ENCODE peak calls at places on chromosomes 3 and 15, in eight cellular contexts. Y is HCT116, H is stomach, I is Panc1, X is transverse colon, J is H1, M is sigmoid colon, R is suprapubic skin. W is an unnamed sample.

GRCh38 chr3:143957447-143957846 is 14.2 kb upstream of the DIPK2A start:
- DNase-seq in Y (no peak), H (no peak), I (no peak), X (no peak), J (no peak), M (no peak), R (no peak), W (no peak)

GRCh38 chr3:160860346-160860745 is 104.3 kb downstream of the PPM1L start:
- DNase-seq in Y (no peak), H (no peak), I (no peak), X (no peak), J (no peak), M (no peak), R (no peak), W (no peak)

GRCh38 chr15:99474981-99475753 is 90.6 kb upstream of the MEF2A start:
- DNase-seq in Y (no peak), H (no peak), I (no peak), X (no peak), J (no peak), M (peak), R (no peak), W (no peak)

GRCh38 chr3:17050051-17050450 is 165.3 kb downstream of the PLCL2 start:
- DNase-seq in Y (no peak), H (no peak), I (no peak), X (no peak), J (no peak), M (no peak), R (no peak), W (no peak)

GRCh38 chr3:50268703-50269451 is at the start of gene SEMA3B:
- DNase-seq in Y (no peak), H (peak), I (no peak), X (peak), J (no peak), M (peak), R (peak), W (no peak)

GRCh38 chr3:54535619-54536018 is 392.2 kb downstream of the LRTM1 start:
- DNase-seq in Y (no peak), H (no peak), I (no peak), X (no peak), J (no peak), M (no peak), R (no peak), W (no peak)

GRCh38 chr15:85172846-85173490 is 191.3 kb downstream of the PDE8A start:
- DNase-seq in Y (no peak), H (no peak), I (no peak), X (no peak), J (no peak), M (no peak), R (no peak), W (no peak)

GRCh38 chr3:123085293-123085949 is 18.6 kb downstream of the PDIA5 start:
- DNase-seq in Y (no peak), H (no peak), I (no peak), X (no peak), J (no peak), M (no peak), R (no peak), W (no peak)

GRCh38 chr3:84960581-84960980 is 1.8 kb downstream of the CADM2 start:
- DNase-seq in Y (no peak), H (no peak), I (no peak), X (no peak), J (no peak), M (no peak), R (no peak), W (no peak)

GRCh38 chr3:37248179-37248578 is 73.8 kb upstream of the LRRFIP2 start:
- DNase-seq in Y (no peak), H (no peak), I (no peak), X (no peak), J (no peak), M (no peak), R (no peak), W (no peak)

GRCh38 chr15:34773013-34773412 is 18.2 kb upstream of the GJD2 start:
- DNase-seq in Y (no peak), H (no peak), I (no peak), X (no peak), J (no peak), M (no peak), R (no peak), W (no peak)

GRCh38 chr3:171959532-171960044 is 79.8 kb upstream of the FNDC3B start:
- DNase-seq in Y (no peak), H (no peak), I (no peak), X (peak), J (no peak), M (no peak), R (no peak), W (no peak)

GRCh38 chr15:42138968-42139386 is 17.5 kb downstream of the PLA2G4F start:
- DNase-seq in Y (no peak), H (peak), I (no peak), X (peak), J (no peak), M (peak), R (peak), W (no peak)

GRCh38 chr3:118986734-118987133 is 47.9 kb downstream of the IGSF11 start:
- DNase-seq in Y (no peak), H (no peak), I (no peak), X (no peak), J (no peak), M (no peak), R (no peak), W (no peak)

GRCh38 chr3:43620953-43621405 is 832 bp downstream of the ANO10 start:
- DNase-seq in Y (no peak), H (no peak), I (no peak), X (no peak), J (no peak), M (no peak), R (no peak), W (no peak)

GRCh38 chr3:110413807-110414748 is 657.5 kb upstream of the NECTIN3 start:
- DNase-seq in Y (no peak), H (no peak), I (no peak), X (no peak), J (no peak), M (no peak), R (no peak), W (no peak)

GRCh38 chr15:80183886-80184285 is 31.1 kb downstream of the FAH start:
- DNase-seq in Y (no peak), H (no peak), I (no peak), X (no peak), J (no peak), M (no peak), R (no peak), W (no peak)

GRCh38 chr15:66883322-66883911 is 181.4 kb downstream of the SMAD6 start:
- DNase-seq in Y (peak), H (peak), I (peak), X (peak), J (peak), M (peak), R (peak), W (peak)

GRCh38 chr3:8856721-8857120 is 87.3 kb upstream of the OXTR start:
- DNase-seq in Y (no peak), H (no peak), I (no peak), X (no peak), J (no peak), M (no peak), R (no peak), W (no peak)

GRCh38 chr3:12931273-12931905 is 90.0 kb upstream of the RPL32 start:
- DNase-seq in Y (no peak), H (no peak), I (no peak), X (no peak), J (no peak), M (no peak), R (no peak), W (no peak)

GRCh38 chr15:94059188-94059587 is 172.2 kb upstream of the MCTP2 start:
- DNase-seq in Y (no peak), H (no peak), I (no peak), X (no peak), J (no peak), M (no peak), R (no peak), W (no peak)

GRCh38 chr3:53232641-53233377 is 23.0 kb downstream of the TKT start:
- DNase-seq in Y (no peak), H (no peak), I (no peak), X (no peak), J (no peak), M (no peak), R (no peak), W (no peak)

GRCh38 chr15:89299896-89300295 is 34.7 kb downstream of the POLG start:
- DNase-seq in Y (peak), H (no peak), I (no peak), X (no peak), J (no peak), M (no peak), R (no peak), W (no peak)

GRCh38 chr3:127770671-127771370 is 51.5 kb downstream of the MGLL start:
- DNase-seq in Y (no peak), H (no peak), I (no peak), X (no peak), J (no peak), M (no peak), R (no peak), W (no peak)

GRCh38 chr15:50219820-50220219 is 37.8 kb downstream of the SLC27A2 start:
- DNase-seq in Y (peak), H (no peak), I (no peak), X (no peak), J (no peak), M (no peak), R (no peak), W (no peak)

DNA sequence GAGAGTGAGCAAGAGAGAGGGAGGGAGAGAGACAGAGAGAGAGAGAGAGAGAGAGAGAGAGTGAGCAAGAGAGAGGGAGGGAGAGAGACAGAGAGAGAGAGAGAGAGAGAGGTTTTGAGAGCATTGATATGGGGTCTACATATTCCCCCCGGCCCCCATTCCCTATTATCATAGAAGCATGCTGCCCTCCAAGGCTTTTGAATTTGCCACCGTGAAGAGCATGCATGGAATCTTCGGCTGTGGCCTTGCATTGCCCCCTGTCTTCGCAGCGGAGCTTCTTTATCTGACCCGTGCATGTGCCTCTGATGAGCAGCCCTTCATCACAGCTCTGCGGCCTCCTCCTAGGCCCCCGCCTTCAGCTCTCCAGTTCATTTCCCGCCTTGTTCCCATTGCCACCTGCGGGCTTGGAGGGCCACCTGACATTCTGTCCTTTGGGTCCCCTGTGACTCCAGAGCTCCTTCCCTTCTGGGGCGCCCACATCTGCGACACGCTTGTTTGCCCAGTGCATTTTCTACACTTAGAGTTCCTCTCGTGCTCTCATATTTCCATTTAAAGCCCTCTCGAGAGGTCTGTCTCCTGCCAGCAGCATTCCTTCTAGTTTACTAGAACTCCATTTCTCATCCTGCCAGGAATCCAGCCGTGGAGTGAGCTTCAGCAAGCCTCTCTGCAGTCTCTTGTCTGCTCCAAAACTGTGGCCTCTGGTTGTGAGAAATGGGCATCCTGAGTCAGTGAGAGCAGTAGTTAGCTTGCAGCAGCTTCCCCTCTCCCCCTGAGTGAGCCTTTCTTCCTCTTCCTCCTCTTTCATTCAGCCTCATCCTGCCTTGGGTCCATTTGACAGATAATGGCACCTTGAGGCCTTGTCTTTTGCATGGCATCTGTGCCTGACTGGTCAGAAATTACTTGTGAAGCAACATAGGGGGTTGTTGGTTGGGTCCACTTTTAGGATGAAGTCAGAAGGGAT is 25.3 kb downstream of the LPP start:
- DNase-seq in Y (no peak), H (no peak), I (no peak), X (no peak), J (no peak), M (peak), R (no peak), W (no peak)
- TF ChIP-seq POLR2AphosphoS5 in Y (no peak), H (peak), I (no peak), X (peak), J (no peak), M (peak), R (no peak), W (no peak)

DNA sequence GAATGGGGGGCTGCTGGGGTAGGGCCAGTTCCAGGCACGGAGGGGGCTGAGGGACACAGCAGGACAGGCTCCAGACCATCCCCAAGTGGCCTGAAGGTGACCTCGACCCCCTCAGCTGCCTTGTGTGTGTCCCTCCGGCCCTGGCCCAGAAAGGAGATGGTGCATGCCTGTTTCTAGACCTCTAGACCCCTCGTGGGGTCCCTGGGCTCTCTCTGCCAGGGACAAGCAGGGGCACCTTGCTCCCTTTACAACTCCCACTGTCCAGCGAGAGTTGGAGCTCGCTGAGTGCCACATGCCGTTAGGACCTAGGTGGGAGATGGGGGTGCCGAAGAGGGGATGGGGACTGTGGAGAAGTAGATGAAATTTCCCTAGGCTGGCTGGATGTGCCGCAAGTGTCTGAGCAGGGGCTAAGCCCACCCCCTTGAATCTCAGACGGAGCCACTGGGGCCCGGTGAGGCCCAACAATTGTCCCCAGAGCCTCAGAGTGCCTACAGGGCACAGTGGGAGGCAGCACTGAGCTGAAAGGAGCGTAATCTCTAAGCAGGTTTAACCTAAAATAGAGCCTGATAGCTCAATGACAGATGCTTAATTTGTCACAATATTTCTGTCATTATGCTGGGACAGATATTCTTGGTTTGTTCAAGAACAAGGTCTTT is 23.7 kb upstream of the KLF13 start:
- DNase-seq in Y (no peak), H (no peak), I (no peak), X (no peak), J (no peak), M (peak), R (peak), W (no peak)
- H3K27ac ChIP-seq in Y (no peak), H (no peak), I (no peak), X (no peak), J (no peak), M (no peak), R (no peak), W (no peak)

DNA sequence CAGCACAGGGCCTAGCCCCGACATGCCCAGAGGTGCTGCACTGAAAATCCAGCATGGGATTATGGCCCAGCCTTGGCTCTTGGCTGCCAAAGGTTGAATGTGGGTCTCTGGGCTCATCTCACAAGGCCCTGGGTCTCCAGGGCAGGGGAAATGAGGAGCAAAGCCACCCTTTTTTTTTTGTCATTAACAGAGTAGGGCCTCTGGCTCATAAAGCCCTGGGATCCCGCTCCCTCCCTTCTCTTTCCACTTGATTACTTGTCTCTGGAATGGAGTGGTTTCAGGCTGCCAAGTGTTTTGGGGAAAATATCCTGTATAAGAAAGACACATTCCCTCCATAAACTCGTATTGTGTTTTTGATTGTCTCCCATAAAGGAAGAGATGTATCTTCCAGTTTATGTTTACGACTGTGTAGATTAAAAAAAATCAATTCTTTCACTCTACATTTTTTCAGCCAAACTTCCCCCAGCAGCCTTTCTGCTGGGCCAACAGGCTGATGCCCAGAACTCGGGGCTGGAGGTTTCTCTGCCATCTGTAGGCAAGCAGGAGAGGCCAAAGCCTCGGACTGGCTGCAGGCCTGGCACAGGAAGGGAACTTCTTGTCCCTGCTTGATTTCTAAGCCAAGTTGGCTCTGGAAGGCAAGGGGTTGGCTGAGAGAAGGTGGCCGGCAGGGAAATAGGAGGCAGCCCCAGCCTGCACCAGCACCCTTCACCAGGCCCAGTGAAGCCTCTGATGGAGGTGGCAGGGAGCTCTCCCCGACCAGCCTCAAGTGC is 49.4 kb upstream of the INSYN1 start:
- DNase-seq in Y (no peak), H (no peak), I (no peak), X (no peak), J (no peak), M (peak), R (no peak), W (peak)
- TF ChIP-seq POLR2AphosphoS5 in Y (no peak), H (no peak), I (no peak), X (no peak), J (no peak), M (no peak), R (no peak), W (no peak)

GRCh38 chr3:187368765-187369450 is 723 bp downstream of the RTP4 start:
- DNase-seq in Y (no peak), H (no peak), I (no peak), X (no peak), J (no peak), M (no peak), R (no peak), W (no peak)
- H3K27ac ChIP-seq in Y (no peak), H (peak), I (peak), X (peak), J (no peak), M (peak), R (peak), W (peak)

DNA sequence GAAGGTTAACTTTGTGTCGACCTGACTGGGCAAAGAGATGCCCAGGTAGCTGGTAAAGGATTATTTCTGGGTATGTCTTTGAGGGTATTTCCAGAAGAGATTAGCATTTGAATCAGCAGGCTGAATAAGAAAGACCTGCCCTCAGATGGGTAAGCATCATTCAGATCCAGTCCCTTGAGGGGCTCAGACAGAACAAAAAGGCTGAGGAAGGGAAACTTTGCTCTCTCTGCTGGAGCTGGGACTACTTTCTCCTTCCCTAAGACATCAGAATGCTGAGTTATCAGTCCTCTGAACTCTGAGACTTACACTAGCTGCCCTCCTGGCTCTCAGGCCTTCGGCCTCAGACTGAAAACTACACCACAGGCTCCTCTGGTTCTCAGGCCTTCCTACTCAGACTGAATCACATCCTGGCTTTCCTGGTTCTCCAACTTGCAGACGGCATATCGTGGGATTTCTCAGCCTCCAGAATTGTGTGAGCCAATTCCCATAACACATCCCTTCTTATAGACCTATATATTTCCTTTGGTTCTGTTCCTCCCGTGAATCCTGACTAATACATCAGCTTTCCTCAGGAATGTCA is 982.9 kb downstream of the TUSC7 start:
- DNase-seq in Y (no peak), H (no peak), I (no peak), X (no peak), J (no peak), M (no peak), R (no peak), W (no peak)
- TF ChIP-seq POLR2AphosphoS5 in Y (no peak), H (no peak), I (no peak), X (no peak), J (no peak), M (no peak), R (no peak), W (no peak)

DNA sequence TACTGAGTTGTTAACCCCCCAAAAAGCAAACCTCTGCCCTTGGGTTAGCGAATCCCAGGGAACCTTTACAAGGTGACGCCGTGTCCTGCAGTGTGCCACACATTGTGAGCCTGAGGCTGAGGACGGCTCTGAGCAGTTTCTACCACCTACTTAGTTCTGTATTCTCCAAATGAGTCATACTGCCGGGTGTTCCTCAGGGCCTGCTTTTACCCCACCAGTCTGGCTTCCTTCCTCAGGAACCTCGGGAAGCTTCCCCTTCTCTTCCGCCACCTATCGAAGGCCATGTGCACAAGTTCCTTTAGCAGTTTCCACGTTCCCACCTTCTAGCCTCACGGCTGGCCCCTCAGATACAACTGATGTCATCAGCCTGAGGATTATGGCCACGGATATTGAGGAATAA is 384.0 kb upstream of the TPM1 start:
- DNase-seq in Y (no peak), H (no peak), I (no peak), X (no peak), J (no peak), M (no peak), R (no peak), W (no peak)
- H3K27ac ChIP-seq in Y (no peak), H (no peak), I (no peak), X (no peak), J (no peak), M (no peak), R (no peak), W (no peak)